ENCODE peak calls at places on chromosomes 12 and 14, in five cellular contexts. M is A549, O is HepG2, E is K562, Y is SK-N-SH. T is an unnamed sample.
A peak's percentile ranks its signal among the peaks of the same experiment; 100 is the strongest.

GRCh38 chr14:56808314-56809201 is 1.7 kb downstream of the OTX2 start:
- DNase-seq in M (no peak), O (no peak), E (no peak), Y (no peak), T (no peak)

GRCh38 chr14:80074905-80075304 is 136.4 kb downstream of the DIO2 start:
- DNase-seq in M (no peak), O (no peak), E (no peak), Y (no peak), T (no peak)

GRCh38 chr12:79535751-79536150 is 155.0 kb downstream of the PAWR start:
- DNase-seq in M (no peak), O (no peak), E (no peak), Y (no peak), T (no peak)

GRCh38 chr12:990308-990648 is 745 bp upstream of the ERC1 start:
- DNase-seq in M (peak; percentile 38), O (peak; percentile 33), E (no peak), Y (no peak), T (no peak)

GRCh38 chr14:36940476-36940875 is 231.9 kb downstream of the SLC25A21 start:
- DNase-seq in M (no peak), O (no peak), E (no peak), Y (no peak), T (no peak)

GRCh38 chr14:65531148-65531547 is 118.6 kb downstream of the FUT8 start:
- DNase-seq in M (no peak), O (no peak), E (no peak), Y (no peak), T (no peak)

GRCh38 chr12:93978553-93978952 is 169.8 kb upstream of the PLXNC1 start:
- DNase-seq in M (no peak), O (no peak), E (no peak), Y (no peak), T (no peak)

GRCh38 chr14:93430889-93431670 is at the start of gene UNC79:
- DNase-seq in M (no peak), O (no peak), E (peak; percentile 7), Y (peak; percentile 80), T (no peak)

GRCh38 chr12:90153827-90154226 is 445.2 kb upstream of the ATP2B1 start:
- DNase-seq in M (no peak), O (no peak), E (no peak), Y (no peak), T (no peak)

GRCh38 chr14:52069617-52070431 is 965 bp upstream of the NID2 start:
- DNase-seq in M (no peak), O (no peak), E (no peak), Y (no peak), T (no peak)

GRCh38 chr14:67941456-67942018 is 122.0 kb downstream of the RAD51B start:
- DNase-seq in M (no peak), O (peak; percentile 26), E (no peak), Y (no peak), T (no peak)

GRCh38 chr12:130086248-130086647 is 76.0 kb upstream of the FZD10 start:
- DNase-seq in M (no peak), O (no peak), E (no peak), Y (no peak), T (no peak)

GRCh38 chr14:100692859-100693558 is 33.7 kb upstream of the DLK1 start:
- DNase-seq in M (peak; percentile 93), O (peak; percentile 65), E (no peak), Y (no peak), T (no peak)

GRCh38 chr12:26195250-26195640 is at the start of gene SSPN:
- DNase-seq in M (no peak), O (no peak), E (no peak), Y (peak; percentile 80), T (no peak)

GRCh38 chr12:122182887-122183587 is at the start of gene LRRC43:
- DNase-seq in M (no peak), O (no peak), E (no peak), Y (peak; percentile 83), T (no peak)
- TF ChIP-seq REST in M (no peak), O (no peak), E (no peak), Y (no peak), T (no peak)

DNA sequence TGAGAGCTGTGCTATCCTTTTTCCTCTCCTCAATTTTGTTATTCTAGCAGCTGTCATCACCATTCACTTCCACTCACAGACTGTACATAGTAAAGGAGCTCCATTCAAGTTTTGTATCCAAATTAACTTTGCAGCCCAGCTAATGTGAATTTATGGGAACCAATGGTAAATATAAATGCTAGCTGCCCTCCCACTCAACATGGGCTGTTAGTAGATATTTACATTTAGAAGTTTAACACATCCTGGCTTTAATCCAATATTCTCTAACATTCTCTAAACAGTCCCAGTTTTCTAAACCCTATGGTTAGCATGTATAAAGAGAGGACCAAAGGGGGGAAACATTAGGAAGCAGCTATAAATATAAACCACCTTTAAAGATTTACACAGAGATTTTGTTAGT is 44.5 kb downstream of the BMP4 start:
- DNase-seq in M (no peak), O (no peak), E (no peak), Y (no peak), T (no peak)
- TF ChIP-seq USF2 in M (no peak), O (no peak), E (no peak), Y (no peak), T (no peak)

DNA sequence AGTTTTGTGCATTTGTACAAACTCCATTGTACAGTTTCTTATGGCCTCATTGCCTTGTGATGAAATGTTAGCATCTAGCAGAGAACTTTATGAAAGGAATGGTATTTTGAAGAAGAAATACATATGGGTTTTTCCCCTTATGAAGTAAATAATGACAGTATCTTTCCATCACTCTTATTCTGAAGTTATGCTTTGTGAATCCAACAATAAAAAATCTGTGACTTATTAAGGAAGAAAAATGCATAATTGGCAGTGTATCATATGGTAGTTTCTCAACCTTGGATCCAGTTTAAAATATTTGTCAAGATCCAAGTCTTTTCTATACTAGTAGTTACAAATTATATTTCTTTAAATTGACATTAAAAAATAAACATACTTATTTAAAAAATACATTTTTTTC is 859.1 kb upstream of the FLRT2 start:
- DNase-seq in M (no peak), O (no peak), E (no peak), Y (no peak), T (no peak)
- TF ChIP-seq REST in M (no peak), O (no peak), E (no peak), Y (no peak), T (no peak)

GRCh38 chr14:103033744-103034143 is 23.6 kb downstream of the CDC42BPB start:
- DNase-seq in M (no peak), O (no peak), E (no peak), Y (no peak), T (no peak)
- TF ChIP-seq USF2 in M (no peak), O (no peak), E (no peak), Y (no peak), T (no peak)

GRCh38 chr14:63431466-63431865 is 111.7 kb downstream of the PPP2R5E start:
- DNase-seq in M (no peak), O (no peak), E (no peak), Y (no peak), T (no peak)

GRCh38 chr14:63435838-63436237 is 107.3 kb downstream of the PPP2R5E start:
- DNase-seq in M (no peak), O (peak; percentile 13), E (no peak), Y (no peak), T (no peak)

GRCh38 chr14:63435204-63435603 is 108.0 kb downstream of the PPP2R5E start:
- DNase-seq in M (no peak), O (no peak), E (no peak), Y (no peak), T (no peak)

GRCh38 chr14:63432228-63432627 is 110.9 kb downstream of the PPP2R5E start:
- DNase-seq in M (no peak), O (no peak), E (no peak), Y (no peak), T (no peak)

DNA sequence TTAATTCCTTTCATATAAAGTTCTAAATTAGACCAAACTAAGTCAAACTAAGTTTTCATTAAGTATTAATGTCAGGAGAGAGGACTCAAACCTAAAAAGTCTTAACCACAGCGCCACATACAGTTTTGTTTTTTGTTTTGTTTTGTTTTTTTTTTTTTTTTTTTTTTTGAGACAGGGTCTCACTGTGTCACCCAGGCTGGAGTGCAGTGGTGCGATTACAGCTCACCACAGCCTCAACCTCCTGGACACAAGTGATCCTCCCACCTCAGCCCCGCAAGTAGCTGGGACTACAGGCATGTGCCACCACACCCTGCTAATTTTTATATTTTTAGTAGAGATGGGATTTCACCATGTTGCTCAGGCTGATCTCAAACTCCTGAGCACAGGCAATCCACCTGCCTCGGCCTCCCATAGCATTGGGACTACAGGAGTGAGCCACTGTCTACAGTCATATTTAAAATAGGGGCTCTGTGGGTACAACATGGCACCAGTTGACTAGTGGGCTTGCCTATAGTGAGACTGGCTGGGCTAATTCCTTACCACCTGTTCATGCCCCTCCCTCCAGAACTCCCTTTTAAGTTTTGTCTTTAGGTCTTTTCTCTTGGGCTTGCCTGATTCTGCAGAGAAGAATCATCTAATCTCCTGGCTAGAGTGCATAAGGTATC is 110.2 kb downstream of the PPP2R5E start:
- DNase-seq in M (no peak), O (no peak), E (no peak), Y (no peak), T (no peak)
- TF ChIP-seq REST in M (no peak), O (no peak), E (no peak), Y (no peak), T (no peak)

DNA sequence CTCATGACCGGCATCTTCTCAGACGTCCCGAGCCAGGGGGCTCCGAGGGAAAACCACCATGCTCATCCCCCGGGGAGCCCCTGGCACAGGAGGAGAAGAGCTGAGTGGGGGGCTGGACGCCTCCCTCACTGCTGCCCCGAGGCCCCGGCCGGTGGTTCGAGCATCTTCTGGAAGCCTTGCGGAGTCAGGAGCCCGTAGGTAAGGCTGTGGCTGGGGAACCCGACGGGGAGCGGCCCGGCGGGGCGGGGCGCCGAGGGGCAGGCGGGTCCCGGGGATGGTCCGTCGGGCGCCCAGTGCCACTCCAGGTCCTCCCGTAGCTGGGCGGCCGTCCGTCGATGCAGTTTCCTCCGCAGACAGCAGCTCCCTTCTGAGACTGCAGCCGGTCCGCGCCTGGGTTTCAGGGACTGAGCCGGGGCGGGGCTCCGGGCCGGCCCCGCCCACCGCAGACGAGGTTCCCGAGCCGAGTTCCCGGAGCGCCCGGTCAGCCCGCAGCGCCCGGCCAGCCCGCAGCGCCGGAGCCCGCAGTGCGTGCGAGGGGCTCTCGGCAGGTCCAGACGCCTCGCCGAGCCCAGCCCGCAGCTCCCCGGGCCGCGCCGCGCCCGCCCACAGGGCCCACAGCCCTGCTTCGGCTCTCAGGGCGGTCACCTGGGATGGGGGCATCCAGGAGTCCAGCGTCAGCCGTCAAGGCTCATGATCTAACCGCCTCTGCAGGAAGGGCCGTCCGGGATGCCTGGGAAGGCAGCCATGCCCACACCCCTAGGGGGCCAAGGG is at the start of gene PGF:
- DNase-seq in M (peak; percentile 50), O (no peak), E (peak; percentile 80), Y (peak; percentile 93), T (no peak)
- TF ChIP-seq USF2 in M (no peak), O (no peak), E (no peak), Y (no peak), T (no peak)

GRCh38 chr14:38205949-38206665 is 1.6 kb upstream of the SSTR1 start:
- DNase-seq in M (no peak), O (no peak), E (no peak), Y (no peak), T (no peak)

GRCh38 chr14:38204717-38205115 is 3.0 kb upstream of the SSTR1 start:
- DNase-seq in M (no peak), O (no peak), E (no peak), Y (no peak), T (no peak)

GRCh38 chr14:38205414-38205813 is 2.3 kb upstream of the SSTR1 start:
- DNase-seq in M (no peak), O (no peak), E (no peak), Y (no peak), T (no peak)

GRCh38 chr14:38202444-38203191 is 5.1 kb upstream of the SSTR1 start:
- DNase-seq in M (no peak), O (no peak), E (no peak), Y (no peak), T (no peak)

GRCh38 chr14:38203929-38204716 is 3.6 kb upstream of the SSTR1 start:
- DNase-seq in M (no peak), O (no peak), E (no peak), Y (no peak), T (no peak)
- TF ChIP-seq REST in M (no peak), O (no peak), E (no peak), Y (no peak), T (no peak)